ENCODE peak calls at places on chromosomes 3 and 15, in five cellular contexts. D is H1, X is H9, K is mesenchymal stem cell, Y is trophoblast cell. E is an unnamed sample. For H3K4me1, the result is how much of the 10 kb centered on the place peaks cover.

GRCh38 chr15:67955256-67955655 is 98.9 kb upstream of the PIAS1 start:
- DNase-seq in D (no peak), X (no peak), K (no peak), Y (no peak), E (no peak)

GRCh38 chr15:61748529-61748928 is 311.7 kb downstream of the VPS13C start:
- DNase-seq in D (no peak), X (no peak), K (no peak), Y (no peak), E (no peak)

GRCh38 chr15:77901921-77902750 is 175.4 kb downstream of the TBC1D2B start:
- DNase-seq in D (no peak), X (no peak), K (no peak), Y (no peak), E (no peak)

GRCh38 chr15:26634319-26634718 is 138.5 kb downstream of the GABRB3 start:
- DNase-seq in D (no peak), X (no peak), K (no peak), Y (peak), E (peak)

GRCh38 chr3:71658131-71658530 is 67.1 kb downstream of the EIF4E3 start:
- DNase-seq in D (no peak), X (no peak), K (no peak), Y (no peak), E (no peak)

GRCh38 chr3:59766165-59766872 is 716.5 kb upstream of the CFAP20DC start:
- DNase-seq in D (no peak), X (no peak), K (peak), Y (peak), E (no peak)

GRCh38 chr3:98920166-98920565 is 18.7 kb upstream of the DCBLD2 start:
- DNase-seq in D (no peak), X (no peak), K (no peak), Y (no peak), E (no peak)

GRCh38 chr3:186665484-186666188 is at the start of gene HRG:
- DNase-seq in D (no peak), X (no peak), K (no peak), Y (no peak), E (no peak)

GRCh38 chr15:40938530-40938870 is 9.4 kb downstream of the DLL4 start:
- DNase-seq in D (no peak), X (no peak), K (no peak), Y (no peak), E (no peak)

GRCh38 chr3:141505166-141505565 is 18.3 kb downstream of the RASA2 start:
- DNase-seq in D (no peak), X (no peak), K (no peak), Y (no peak), E (no peak)

GRCh38 chr3:143596957-143597642 is 251.2 kb downstream of the SLC9A9 start:
- DNase-seq in D (no peak), X (peak), K (no peak), Y (peak), E (peak)

GRCh38 chr3:192929755-192930491 is 12.3 kb upstream of the MB21D2 start:
- DNase-seq in D (no peak), X (no peak), K (peak), Y (peak), E (no peak)

GRCh38 chr3:62186967-62187366 is 186.4 kb downstream of the FEZF2 start:
- DNase-seq in D (no peak), X (no peak), K (peak), Y (peak), E (no peak)

GRCh38 chr3:8539419-8539818 is 37.8 kb downstream of the LMCD1 start:
- DNase-seq in D (no peak), X (no peak), K (peak), Y (no peak), E (no peak)
- H2BK12ac ChIP-seq in D (no peak), X (no peak), K (no peak), Y (no peak), E (no peak)

GRCh38 chr15:64013179-64014043 is 32.9 kb downstream of the DAPK2 start:
- DNase-seq in D (no peak), X (no peak), K (peak), Y (peak), E (no peak)
- H3K4me1 ChIP-seq in D (under half), X (under half), K (under half), Y (under half), E (under half)

GRCh38 chr15:100929641-100930042 is 10.5 kb downstream of the LRRK1 start:
- DNase-seq in D (no peak), X (no peak), K (no peak), Y (peak), E (no peak)
- H3K27ac ChIP-seq in D (no peak), X (no peak), K (no peak), Y (peak), E (no peak)

GRCh38 chr3:135325726-135326245 is 530.7 kb downstream of the EPHB1 start:
- DNase-seq in D (no peak), X (no peak), K (no peak), Y (no peak), E (no peak)

GRCh38 chr3:135326851-135327250 is 531.8 kb downstream of the EPHB1 start:
- DNase-seq in D (no peak), X (no peak), K (no peak), Y (no peak), E (no peak)

GRCh38 chr3:135325096-135325495 is 530.0 kb downstream of the EPHB1 start:
- DNase-seq in D (no peak), X (no peak), K (no peak), Y (no peak), E (no peak)

GRCh38 chr3:135329479-135329878 is 534.4 kb downstream of the EPHB1 start:
- DNase-seq in D (no peak), X (no peak), K (no peak), Y (no peak), E (no peak)

DNA sequence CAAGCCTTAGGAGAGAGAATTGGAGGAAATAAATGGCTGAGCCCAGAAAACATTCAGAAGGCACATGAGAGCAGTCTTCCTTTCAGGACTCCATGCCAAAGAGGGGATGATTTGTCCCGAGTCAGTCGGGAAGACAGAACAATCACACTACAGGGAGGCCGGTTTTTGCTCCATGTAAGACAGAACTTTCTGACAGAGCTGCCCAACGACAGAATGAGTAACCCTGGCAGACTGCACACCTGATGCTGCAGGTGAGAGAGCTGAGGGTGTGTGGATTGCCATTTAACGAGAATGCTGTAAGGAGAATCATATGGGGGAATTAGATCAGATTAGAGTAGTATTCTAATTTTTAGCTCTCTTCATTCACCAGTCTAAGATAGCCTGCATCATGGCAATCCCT is 533.0 kb downstream of the EPHB1 start:
- DNase-seq in D (no peak), X (no peak), K (no peak), Y (no peak), E (no peak)
- H2BK12ac ChIP-seq in D (no peak), X (no peak), K (no peak), Y (no peak), E (no peak)

GRCh38 chr15:63502137-63502801 is 2.1 kb upstream of the USP3 start:
- DNase-seq in D (no peak), X (no peak), K (peak), Y (peak), E (no peak)
- H3K4me1 ChIP-seq in D (under half), X (under half), K (under half), Y (under half), E (under half)

GRCh38 chr15:43515731-43516130 is 1.7 kb upstream of the MAP1A start:
- DNase-seq in D (no peak), X (no peak), K (no peak), Y (no peak), E (no peak)

GRCh38 chr15:43516185-43516584 is 1.2 kb upstream of the MAP1A start:
- DNase-seq in D (no peak), X (no peak), K (peak), Y (no peak), E (no peak)

GRCh38 chr15:43513550-43513949 is 3.9 kb upstream of the MAP1A start:
- DNase-seq in D (no peak), X (no peak), K (peak), Y (no peak), E (no peak)

GRCh38 chr15:43516801-43517353 is 531 bp upstream of the MAP1A start:
- DNase-seq in D (no peak), X (no peak), K (peak), Y (no peak), E (no peak)

DNA sequence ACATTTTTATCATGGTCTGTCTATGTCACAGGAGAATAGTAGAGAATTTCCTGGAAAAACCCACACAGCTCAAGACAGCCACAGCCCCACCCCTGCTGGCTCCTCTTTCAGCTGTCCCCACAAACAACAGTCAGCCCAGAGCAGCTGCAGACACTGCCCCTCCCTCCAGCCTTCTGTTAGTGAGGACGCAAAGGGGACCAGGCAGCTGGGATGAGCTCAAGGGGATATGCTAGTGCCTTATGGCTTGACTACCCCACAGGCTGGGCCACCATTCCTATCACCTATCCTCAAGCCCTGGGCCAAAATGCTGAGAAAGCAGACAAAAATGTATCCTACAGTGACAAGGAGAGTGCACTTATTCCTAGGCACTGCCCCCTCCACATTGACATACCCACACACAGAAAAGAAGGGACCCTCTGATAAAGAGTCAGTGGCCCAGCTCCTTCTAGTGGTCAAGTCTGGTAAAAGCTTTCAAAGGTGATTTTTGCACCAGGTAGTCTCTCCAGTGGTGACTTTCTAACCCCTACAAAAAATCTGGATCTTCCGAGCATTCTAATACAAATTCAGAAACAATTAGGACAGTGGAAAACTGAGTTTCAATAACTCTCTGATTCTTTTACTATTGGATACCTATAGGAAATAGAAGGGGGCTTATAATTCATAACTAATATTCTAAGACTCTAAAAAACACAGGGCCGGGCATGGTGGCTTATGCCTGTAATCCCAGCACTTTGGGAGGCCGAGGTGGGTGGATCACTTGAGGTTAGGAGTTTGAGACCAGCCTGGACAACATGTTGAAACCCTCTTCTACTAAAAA is 3.0 kb upstream of the MAP1A start:
- DNase-seq in D (no peak), X (peak), K (peak), Y (peak), E (no peak)
- H3K27ac ChIP-seq in D (no peak), X (no peak), K (no peak), Y (no peak), E (peak)

GRCh38 chr3:42014949-42015533 is 53.1 kb upstream of the ULK4 start:
- DNase-seq in D (no peak), X (no peak), K (peak), Y (no peak), E (no peak)
- H2BK12ac ChIP-seq in D (peak), X (no peak), K (no peak), Y (no peak), E (no peak)